ENCODE peak calls at places on chromosomes 12 and 14, in five cellular contexts. R is testis, W is AG09309, E is HFF-Myc, T is epithelial cell of esophagus. M is an unnamed sample.

GRCh38 chr14:102659797-102660196 is 67.3 kb downstream of the RCOR1 start:
- DNase-seq in R (no peak), W (no peak), E (no peak), T (peak; percentile 52), M (no peak)

GRCh38 chr12:117967043-117967442 is 1.7 kb downstream of the KSR2 start:
- DNase-seq in R (no peak), W (no peak), E (no peak), T (no peak), M (no peak)

GRCh38 chr12:31849090-31849687 is 110.0 kb upstream of the RESF1 start:
- DNase-seq in R (no peak), W (no peak), E (no peak), T (peak; percentile 14), M (no peak)

GRCh38 chr12:15268927-15269552 is 47.8 kb upstream of the RERG start:
- DNase-seq in R (peak; percentile 58), W (no peak), E (peak; percentile 51), T (peak; percentile 78), M (peak; percentile 23)

GRCh38 chr14:32509632-32510187 is 180.6 kb downstream of the AKAP6 start:
- DNase-seq in R (peak; percentile 73), W (peak; percentile 97), E (peak; percentile 79), T (peak; percentile 94), M (peak; percentile 88)

GRCh38 chr14:51095854-51096823 is 1.2 kb upstream of the TRIM9 start:
- DNase-seq in R (peak; percentile 29), W (no peak), E (no peak), T (peak; percentile 63), M (no peak)

GRCh38 chr12:26090853-26091510 is 33.9 kb downstream of the BHLHE41 start:
- DNase-seq in R (no peak), W (no peak), E (no peak), T (peak; percentile 66), M (no peak)

GRCh38 chr12:51886021-51886710 is 1.7 kb upstream of the ANKRD33 start:
- DNase-seq in R (peak; percentile 62), W (peak; percentile 92), E (peak; percentile 90), T (peak; percentile 80), M (peak; percentile 81)

GRCh38 chr12:3832738-3833137 is 40.5 kb downstream of the PARP11 start:
- DNase-seq in R (no peak), W (no peak), E (no peak), T (peak; percentile 30), M (no peak)

GRCh38 chr12:127723236-127723635 is 543.7 kb upstream of the TMEM132C start:
- DNase-seq in R (no peak), W (no peak), E (no peak), T (no peak), M (no peak)

GRCh38 chr12:110762891-110763290 is 20.2 kb upstream of the PPP1CC start:
- DNase-seq in R (no peak), W (no peak), E (no peak), T (no peak), M (no peak)

GRCh38 chr12:124622764-124623163 is 55.4 kb upstream of the NCOR2 start:
- DNase-seq in R (peak; percentile 62), W (no peak), E (no peak), T (no peak), M (no peak)

GRCh38 chr14:99188721-99189120 is 83.3 kb downstream of the BCL11B start:
- DNase-seq in R (no peak), W (no peak), E (no peak), T (no peak), M (no peak)

GRCh38 chr12:1171657-1172056 is 180.6 kb downstream of the ERC1 start:
- DNase-seq in R (no peak), W (no peak), E (no peak), T (peak; percentile 60), M (no peak)

GRCh38 chr12:47317182-47317915 is 237.6 kb upstream of the AMIGO2 start:
- DNase-seq in R (no peak), W (no peak), E (no peak), T (no peak), M (no peak)

GRCh38 chr14:56731187-56731586 is 79.1 kb downstream of the OTX2 start:
- DNase-seq in R (no peak), W (no peak), E (no peak), T (no peak), M (no peak)

GRCh38 chr12:12788131-12788530 is 2.7 kb downstream of the APOLD1 start:
- DNase-seq in R (no peak), W (no peak), E (no peak), T (no peak), M (no peak)
- H3K4me3 ChIP-seq in R (no peak overlapping the region), W (no peak overlapping the region), E (no peak overlapping the region), T (no peak overlapping the region), M (no peak overlapping the region)

GRCh38 chr12:132284618-132285310 is 44.6 kb downstream of the GALNT9 start:
- DNase-seq in R (no peak), W (no peak), E (no peak), T (peak; percentile 42), M (no peak)

GRCh38 chr12:132282031-132282949 is 47.1 kb downstream of the GALNT9 start:
- DNase-seq in R (no peak), W (no peak), E (no peak), T (no peak), M (no peak)

GRCh38 chr12:132285311-132285741 is 44.1 kb downstream of the GALNT9 start:
- DNase-seq in R (no peak), W (no peak), E (no peak), T (no peak), M (no peak)

GRCh38 chr12:132282950-132283771 is 46.2 kb downstream of the GALNT9 start:
- DNase-seq in R (no peak), W (no peak), E (no peak), T (no peak), M (no peak)

GRCh38 chr12:132284071-132284492 is 45.3 kb downstream of the GALNT9 start:
- DNase-seq in R (no peak), W (no peak), E (no peak), T (no peak), M (no peak)
- TF ChIP-seq CTCF in R (no peak), W (peak; percentile 56), E (peak; percentile 26), T (no peak), M (no peak)

GRCh38 chr12:67692135-67692534 is 43.6 kb downstream of the DYRK2 start:
- DNase-seq in R (no peak), W (no peak), E (no peak), T (no peak), M (no peak)
- H3K4me3 ChIP-seq in R (no peak overlapping the region), W (no peak overlapping the region), E (no peak overlapping the region), T (no peak overlapping the region), M (no peak overlapping the region)

DNA sequence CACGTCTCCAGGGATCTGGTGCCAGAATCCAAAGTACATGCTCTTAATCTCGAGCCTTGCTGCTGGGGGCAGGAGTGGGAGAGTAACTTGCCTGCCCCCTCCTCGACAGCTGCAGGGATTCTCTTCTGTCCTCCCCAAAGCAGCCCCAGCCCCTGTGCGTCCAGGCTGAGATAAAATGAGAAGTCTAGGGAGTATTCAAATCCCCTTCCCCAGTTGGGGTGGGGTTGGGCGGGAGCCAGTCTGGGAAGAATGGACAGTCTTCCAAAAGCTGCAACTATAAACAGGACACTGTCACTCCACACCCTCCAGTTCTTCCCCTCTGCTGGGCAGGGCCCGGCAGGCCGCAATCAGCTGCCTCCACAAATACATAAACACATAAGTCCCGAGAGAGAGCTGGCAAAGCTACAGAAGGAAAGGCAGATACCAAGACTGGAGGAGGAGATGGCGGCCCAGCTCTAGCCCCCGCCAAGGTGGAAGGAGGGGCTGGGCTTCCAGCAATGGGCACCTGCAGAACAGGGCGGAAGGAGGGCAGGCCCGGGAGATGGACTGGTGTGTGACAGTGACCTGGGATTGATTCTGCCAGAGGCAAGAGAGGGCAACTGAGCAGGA is 12.7 kb downstream of the LTBP2 start:
- DNase-seq in R (peak; percentile 52), W (no peak), E (no peak), T (no peak), M (no peak)
- TF ChIP-seq CTCF in R (no peak), W (no peak), E (no peak), T (no peak), M (no peak)

GRCh38 chr12:92029902-92030586 is 115.6 kb downstream of the BTG1 start:
- DNase-seq in R (no peak), W (no peak), E (no peak), T (no peak), M (no peak)

GRCh38 chr12:92028039-92028709 is 117.5 kb downstream of the BTG1 start:
- DNase-seq in R (no peak), W (peak; percentile 10), E (peak; percentile 35), T (peak; percentile 74), M (no peak)

GRCh38 chr12:92027243-92027642 is 118.4 kb downstream of the BTG1 start:
- DNase-seq in R (no peak), W (no peak), E (no peak), T (no peak), M (no peak)

GRCh38 chr12:92030618-92031017 is 115.0 kb downstream of the BTG1 start:
- DNase-seq in R (peak; percentile 58), W (no peak), E (no peak), T (no peak), M (no peak)

DNA sequence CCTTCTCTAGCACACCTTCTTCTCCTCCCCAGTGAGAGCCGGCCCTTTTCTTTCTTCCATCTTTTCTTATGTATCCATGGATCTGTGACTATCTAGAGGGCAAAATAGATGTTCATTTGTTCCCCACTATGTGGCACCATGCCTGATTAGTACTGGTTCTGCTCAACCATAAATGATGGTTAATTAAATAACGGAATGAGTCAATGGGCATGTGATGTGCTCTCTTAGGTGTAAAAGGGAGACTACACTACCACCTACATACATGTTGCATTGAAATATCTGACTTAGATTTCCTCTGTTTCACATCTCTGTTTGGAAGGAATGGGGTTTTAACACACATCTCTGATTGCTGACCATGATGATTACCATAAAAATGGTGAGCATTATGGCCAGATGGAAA is 116.5 kb downstream of the BTG1 start:
- DNase-seq in R (no peak), W (no peak), E (no peak), T (no peak), M (no peak)
- H3K4me3 ChIP-seq in R (no peak overlapping the region), W (no peak overlapping the region), E (no peak overlapping the region), T (no peak overlapping the region), M (no peak overlapping the region)